ENCODE peak calls at places on chromosome 14, in nine cellular contexts. W, R, L, Z, Q, O, G, S and X are unnamed samples.

GRCh38 chr14:92198804-92199203 is 77.0 kb downstream of the CPSF2 start:
- DNase-seq in W (no peak), R (no peak), L (no peak), Z (no peak), Q (no peak), O (no peak), G (no peak), S (no peak), X (no peak)

GRCh38 chr14:29926228-29926627 is 1.4 kb downstream of the PRKD1 start:
- DNase-seq in W (no peak), R (no peak), L (no peak), Z (no peak), Q (no peak), O (no peak), G (no peak), S (peak; percentile 6), X (no peak)

GRCh38 chr14:96762650-96763049 is 34.5 kb upstream of the VRK1 start:
- DNase-seq in W (no peak), R (no peak), L (no peak), Z (peak; percentile 80), Q (no peak), O (peak; percentile 33), G (peak; percentile 75), S (no peak), X (no peak)

GRCh38 chr14:91387135-91387849 is 30.3 kb downstream of the CCDC88C start:
- DNase-seq in W (no peak), R (no peak), L (no peak), Z (no peak), Q (no peak), O (no peak), G (no peak), S (peak; percentile 65), X (no peak)

GRCh38 chr14:100100032-100100405 is 34.8 kb downstream of the EVL start:
- DNase-seq in W (peak; percentile 26), R (no peak), L (no peak), Z (no peak), Q (no peak), O (no peak), G (no peak), S (no peak), X (peak; percentile 20)

GRCh38 chr14:68757618-68758081 is 35.2 kb downstream of the ZFP36L1 start:
- DNase-seq in W (no peak), R (peak; percentile 83), L (no peak), Z (no peak), Q (no peak), O (no peak), G (peak; percentile 10), S (no peak), X (peak; percentile 75)

GRCh38 chr14:68637106-68638021 is 155.5 kb downstream of the ZFP36L1 start:
- DNase-seq in W (peak; percentile 67), R (peak; percentile 40), L (no peak), Z (no peak), Q (no peak), O (no peak), G (no peak), S (no peak), X (peak; percentile 85)

GRCh38 chr14:52131640-52132320 is 62.9 kb upstream of the NID2 start:
- DNase-seq in W (peak; percentile 73), R (no peak), L (peak; percentile 84), Z (peak; percentile 87), Q (peak; percentile 49), O (no peak), G (no peak), S (peak; percentile 67), X (peak; percentile 93)

GRCh38 chr14:100108042-100108825 is 43.0 kb downstream of the EVL start:
- DNase-seq in W (peak; percentile 90), R (peak; percentile 94), L (peak; percentile 89), Z (peak; percentile 48), Q (peak; percentile 88), O (peak; percentile 76), G (peak; percentile 39), S (peak; percentile 61), X (peak; percentile 88)

GRCh38 chr14:67892466-67893120 is 73.0 kb downstream of the RAD51B start:
- DNase-seq in W (no peak), R (no peak), L (no peak), Z (no peak), Q (no peak), O (no peak), G (no peak), S (no peak), X (no peak)

GRCh38 chr14:24954037-24954696 is 95.8 kb downstream of the STXBP6 start:
- DNase-seq in W (no peak), R (no peak), L (no peak), Z (no peak), Q (no peak), O (no peak), G (no peak), S (no peak), X (no peak)

GRCh38 chr14:89349196-89350008 is 67.6 kb downstream of the FOXN3 start:
- DNase-seq in W (no peak), R (no peak), L (peak; percentile 53), Z (no peak), Q (peak; percentile 52), O (no peak), G (no peak), S (no peak), X (peak; percentile 81)
- TF ChIP-seq POLR2AphosphoS5 in W (no peak), R (no peak), L (no peak), Z (no peak), Q (no peak), O (no peak), G (no peak), S (no peak), X (no peak)

DNA sequence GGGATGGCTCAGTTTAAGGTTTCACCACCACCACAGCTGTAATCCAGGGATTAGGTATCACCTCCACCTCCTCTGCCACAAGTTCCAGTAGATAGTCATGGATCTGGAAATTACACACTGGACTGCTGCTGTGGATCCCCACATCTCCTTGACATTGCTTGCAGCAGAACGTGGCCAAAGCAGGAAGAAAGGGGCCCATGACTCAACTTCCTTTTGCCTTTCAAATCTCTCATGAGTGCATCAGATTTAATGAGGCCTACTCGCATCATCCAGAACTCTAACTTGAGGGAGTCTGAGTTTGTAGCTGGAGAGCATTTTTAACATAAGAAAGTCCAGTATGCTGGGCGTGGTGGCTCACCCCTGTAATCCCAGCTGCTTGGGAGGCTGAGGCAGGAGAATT is 29.2 kb upstream of the TMED10 start:
- DNase-seq in W (no peak), R (peak; percentile 11), L (no peak), Z (no peak), Q (no peak), O (no peak), G (no peak), S (no peak), X (no peak)
- TF ChIP-seq POLR2AphosphoS5 in W (no peak), R (no peak), L (no peak), Z (no peak), Q (no peak), O (no peak), G (no peak), S (no peak), X (no peak)

GRCh38 chr14:95326987-95327386 is 7.3 kb upstream of the CLMN start:
- DNase-seq in W (no peak), R (no peak), L (no peak), Z (no peak), Q (no peak), O (peak; percentile 28), G (no peak), S (no peak), X (no peak)
- TF ChIP-seq POLR2AphosphoS5 in W (no peak), R (no peak), L (no peak), Z (no peak), Q (no peak), O (no peak), G (no peak), S (no peak), X (no peak)

DNA sequence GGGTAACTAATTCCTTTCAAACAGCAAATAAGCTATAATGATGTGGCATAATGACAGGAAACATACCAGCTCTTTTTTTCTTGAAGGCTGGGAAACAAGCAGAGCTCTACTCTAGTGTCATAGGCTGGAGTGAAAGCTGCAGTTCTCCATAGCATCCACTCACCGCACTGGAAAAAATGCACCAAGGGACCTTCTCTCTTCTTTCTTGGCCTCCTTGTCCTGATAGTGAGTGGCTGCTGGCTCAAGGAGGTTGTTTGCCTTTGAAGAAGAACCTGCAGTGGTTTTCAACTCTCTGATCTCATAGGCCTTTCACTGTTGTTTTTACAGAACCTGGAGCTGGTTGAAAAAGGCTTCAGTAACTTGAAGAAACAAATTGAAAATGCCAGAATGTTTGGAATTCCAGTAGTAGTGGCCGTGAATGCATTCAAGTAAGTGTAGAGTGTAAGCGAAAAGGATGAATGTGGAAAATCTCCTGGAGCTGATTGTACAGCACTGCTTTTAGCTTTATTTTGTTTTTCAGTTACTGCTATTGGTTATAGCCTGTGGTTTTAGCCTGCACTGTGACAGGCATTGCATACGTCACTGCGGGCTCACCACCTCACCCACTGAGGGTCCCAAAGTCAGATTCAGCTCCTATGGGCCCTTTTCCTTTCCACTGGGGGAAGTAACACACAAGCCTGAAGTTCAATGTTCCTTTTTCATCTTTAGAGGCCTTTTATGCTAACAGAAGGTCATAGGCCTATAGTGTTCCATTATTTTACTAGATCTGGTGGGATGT is 17.2 kb upstream of the AKAP5 start:
- DNase-seq in W (no peak), R (peak; percentile 62), L (no peak), Z (no peak), Q (no peak), O (no peak), G (no peak), S (no peak), X (no peak)
- TF ChIP-seq POLR2AphosphoS5 in W (no peak), R (no peak), L (no peak), Z (no peak), Q (no peak), O (no peak), G (no peak), S (no peak), X (no peak)

DNA sequence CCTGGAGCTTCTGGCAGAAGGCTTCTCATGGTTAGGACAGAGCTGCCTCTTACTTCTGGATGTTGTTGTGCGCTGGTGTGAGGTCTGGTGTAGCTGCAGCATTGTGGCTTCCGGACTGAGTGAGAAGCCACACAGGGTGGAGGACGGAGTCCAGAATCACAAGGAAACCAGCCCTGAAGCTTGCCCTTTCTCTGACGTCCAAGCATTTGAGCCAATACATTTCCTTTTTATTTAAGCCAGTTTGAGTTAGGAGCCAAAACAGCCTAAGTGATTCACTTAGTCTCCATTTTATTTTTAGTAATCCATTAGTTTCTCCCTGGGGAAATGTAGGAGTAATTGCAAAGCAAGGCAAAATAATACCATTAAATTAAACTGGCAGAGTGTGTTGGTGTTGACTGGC is 402.4 kb upstream of the RGS6 start:
- DNase-seq in W (no peak), R (no peak), L (no peak), Z (no peak), Q (no peak), O (no peak), G (no peak), S (no peak), X (no peak)
- TF ChIP-seq POLR2AphosphoS5 in W (no peak), R (no peak), L (no peak), Z (no peak), Q (peak; percentile 26), O (no peak), G (no peak), S (no peak), X (no peak)

GRCh38 chr14:59254911-59255545 is 66.6 kb downstream of the DAAM1 start:
- DNase-seq in W (peak; percentile 67), R (no peak), L (no peak), Z (no peak), Q (no peak), O (no peak), G (no peak), S (no peak), X (peak; percentile 73)
- TF ChIP-seq POLR2AphosphoS5 in W (no peak), R (no peak), L (no peak), Z (no peak), Q (no peak), O (no peak), G (no peak), S (no peak), X (peak; percentile 4)